ENCODE peak calls at places on chromosome 14, in six cellular contexts. G is ascending aorta; B is stimulated activated CD8-positive, alpha-beta memory T cell treated with anti-CD3 and anti-CD28 coated beads, Interleukin-7, amount 100 ng/mL, for 4 hours; Y is tibial nerve; E is HT1080; H is mucosa of descending colon. C is an unnamed sample.

GRCh38 chr14:59245809-59246295 is 57.4 kb downstream of the DAAM1 start:
- DNase-seq in B (no peak), Y (no peak), H (no peak), E (no peak), G (no peak), C (no peak)

GRCh38 chr14:77181124-77181602 is 435 bp upstream of the TMEM63C start:
- DNase-seq in B (no peak), E (peak), Y (no peak), G (no peak), H (no peak), C (peak)

GRCh38 chr14:103097994-103098957 is 3.8 kb downstream of the EXOC3L4 start:
- DNase-seq in G (no peak), H (no peak), E (no peak), B (no peak), Y (no peak), C (no peak)

GRCh38 chr14:70098257-70098809 is 90.4 kb downstream of the SLC8A3 start:
- DNase-seq in H (no peak), G (no peak), E (no peak), Y (no peak), B (no peak), C (no peak)

GRCh38 chr14:80233489-80233888 is 22.2 kb upstream of the DIO2 start:
- DNase-seq in H (no peak), E (no peak), Y (no peak), G (no peak), B (no peak), C (no peak)

GRCh38 chr14:89418452-89418851 is 1.4 kb upstream of the FOXN3 start:
- DNase-seq in Y (no peak), G (no peak), E (no peak), H (no peak), B (no peak), C (no peak)

GRCh38 chr14:85391455-85391854 is 138.5 kb upstream of the FLRT2 start:
- DNase-seq in G (no peak), B (no peak), E (no peak), H (no peak), Y (no peak), C (no peak)

GRCh38 chr14:105987563-105987962 is 461.2 kb downstream of the TMEM121 start:
- DNase-seq in G (no peak), E (no peak), H (no peak), Y (no peak), B (no peak), C (no peak)

GRCh38 chr14:91732439-91732838 is 553 bp upstream of the CATSPERB start:
- DNase-seq in E (no peak), B (no peak), Y (no peak), G (no peak), H (no peak), C (no peak)

GRCh38 chr14:89958966-89959365 is 3.2 kb downstream of the TDP1 start:
- DNase-seq in B (no peak), G (no peak), Y (no peak), E (no peak), H (no peak), C (no peak)

GRCh38 chr14:75259510-75259855 is 19.1 kb upstream of the FOS start:
- DNase-seq in G (no peak), E (peak), H (no peak), B (no peak), Y (no peak), C (no peak)

GRCh38 chr14:36626150-36626549 is 35.5 kb upstream of the PAX9 start:
- DNase-seq in G (no peak), H (no peak), E (no peak), Y (no peak), B (no peak), C (no peak)

C was measured in NK-92 treated with Interleukin-12 subunit alpha and Interleukin-12 subunit beta, amount 100 ng/mL, for 24 hours.